ENCODE peak calls at places on chromosomes 4 and X, in six cellular contexts. Q is A549, S is SK-N-SH, B is mammary epithelial cell, A is GM23248, E is HCT116. Z is an unnamed sample.

GRCh38 chr4:26566027-26566578 is 17.8 kb upstream of the TBC1D19 start:
- DNase-seq in S (no peak), Q (no peak), E (no peak), A (no peak), B (no peak), Z (no peak)

GRCh38 chr4:53189011-53189410 is 176.8 kb downstream of the SCFD2 start:
- DNase-seq in B (peak), S (no peak), E (no peak), Q (no peak), A (peak), Z (no peak)

GRCh38 chr4:84638092-84638491 is 55.2 kb downstream of the CDS1 start:
- DNase-seq in E (no peak), Q (no peak), A (no peak), S (no peak), B (no peak), Z (no peak)

GRCh38 chr4:38574559-38575333 is 89.3 kb upstream of the KLF3 start:
- DNase-seq in Q (no peak), S (no peak), E (no peak), A (peak), B (no peak), Z (no peak)

GRCh38 chr4:159016527-159017137 is 86.2 kb upstream of the RAPGEF2 start:
- DNase-seq in S (peak), B (no peak), Q (no peak), A (no peak), E (no peak), Z (peak)

GRCh38 chrX:100615015-100615414 is 21.6 kb downstream of the TSPAN6 start:
- DNase-seq in Q (peak), S (peak), A (peak), E (peak), B (peak), Z (peak)

GRCh38 chrX:145727476-145727875 is 90.2 kb upstream of the SLITRK2 start:
- DNase-seq in B (no peak), A (no peak), E (no peak), Q (no peak), S (no peak), Z (no peak)

GRCh38 chrX:43676960-43677582 is 21.0 kb downstream of the MAOA start:
- DNase-seq in A (no peak), E (no peak), Q (no peak), B (peak), S (peak), Z (no peak)

GRCh38 chr4:74789518-74789917 is 4.8 kb downstream of the BTC start:
- DNase-seq in Q (no peak), E (no peak), A (no peak), S (no peak), B (no peak), Z (no peak)

GRCh38 chr4:65653740-65654361 is 16.4 kb downstream of the EPHA5 start:
- DNase-seq in S (no peak), E (no peak), B (no peak), Q (no peak), A (no peak), Z (no peak)

GRCh38 chrX:124895947-124896346 is 423.7 kb upstream of the TEX13C start:
- DNase-seq in A (no peak), E (no peak), B (no peak), S (no peak), Q (no peak), Z (no peak)

GRCh38 chrX:49233887-49234555 is 881 bp upstream of the CACNA1F start:
- DNase-seq in Q (no peak), A (peak), B (no peak), E (no peak), S (no peak), Z (no peak)

GRCh38 chr4:124941267-124941666 is 228.7 kb upstream of the ANKRD50 start:
- DNase-seq in Q (no peak), B (peak), E (peak), S (no peak), A (peak), Z (no peak)

GRCh38 chr4:148774134-148774533 is 331.9 kb upstream of the NR3C2 start:
- DNase-seq in A (no peak), B (no peak), S (no peak), Q (no peak), E (no peak), Z (no peak)

GRCh38 chrX:130482871-130483270 is 81.1 kb downstream of the RBMX2 start:
- DNase-seq in Q (no peak), A (no peak), B (no peak), E (no peak), S (no peak), Z (no peak)

GRCh38 chr4:6427439-6428090 is 44.8 kb downstream of the PPP2R2C start:
- DNase-seq in B (no peak), E (no peak), Q (no peak), A (no peak), S (no peak), Z (no peak)
- H3K27ac ChIP-seq in B (no peak), E (no peak), Q (no peak), A (no peak), S (no peak), Z (no peak)

DNA sequence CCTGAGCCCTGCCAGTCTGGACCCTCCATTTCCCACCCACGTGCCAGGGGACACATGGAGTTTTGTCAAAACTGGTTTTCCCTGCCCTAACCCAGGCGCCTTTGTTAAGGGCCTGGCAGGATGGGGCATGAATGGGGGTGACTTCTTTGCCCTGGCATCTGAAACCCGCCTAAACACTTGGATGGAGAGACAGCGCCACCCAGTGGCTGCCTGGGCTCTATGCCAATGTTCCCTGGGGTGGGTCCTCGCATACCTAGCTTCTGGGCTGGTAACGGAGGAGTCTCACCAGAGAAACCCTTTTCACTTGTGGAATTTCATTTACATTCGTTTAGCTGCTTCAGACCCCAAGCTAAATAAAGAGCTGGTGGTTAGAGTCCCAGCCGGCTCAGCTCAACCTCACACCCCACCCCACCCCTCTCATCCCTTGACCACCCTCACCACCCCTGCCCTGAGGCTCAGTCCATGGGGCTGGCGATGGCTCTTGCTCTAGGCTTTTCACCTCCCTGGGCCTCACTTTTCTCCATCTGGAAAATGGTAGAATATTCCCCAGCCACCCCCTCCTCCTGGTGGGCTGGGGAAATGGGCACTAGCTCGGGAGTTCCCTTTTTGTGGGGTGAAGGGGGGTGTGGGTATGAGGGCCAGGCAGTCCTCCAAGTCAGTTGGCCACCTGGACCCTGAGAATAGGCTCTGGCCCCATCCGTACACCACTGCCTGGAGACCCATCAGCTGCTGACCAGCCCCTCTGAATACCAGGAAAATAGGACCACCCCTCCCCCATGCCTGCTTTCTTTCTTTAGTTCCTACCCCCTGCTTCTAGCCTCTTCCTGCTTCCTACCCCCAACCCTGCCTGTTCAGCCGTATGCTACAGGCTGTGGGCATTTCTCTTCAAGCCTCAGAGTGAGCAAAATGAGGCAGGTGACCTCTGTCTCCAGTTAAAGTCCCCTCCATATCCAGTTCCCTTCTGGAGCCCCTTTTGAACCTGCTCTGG is 57.1 kb upstream of the PJA1 start:
- DNase-seq in Q (peak), A (peak), S (peak), B (peak), E (peak), Z (peak)
- H3K4me2 ChIP-seq in Q (no peak), A (no peak), S (no peak), B (no peak), E (no peak), Z (no peak)

GRCh38 chr4:77566148-77566547 is 39.5 kb upstream of the CXCL13 start:
- DNase-seq in Q (no peak), S (no peak), E (no peak), B (no peak), A (no peak), Z (no peak)

GRCh38 chr4:77560170-77560569 is 45.5 kb upstream of the CXCL13 start:
- DNase-seq in E (no peak), B (no peak), A (no peak), Q (no peak), S (no peak), Z (no peak)

GRCh38 chr4:77564231-77564630 is 41.4 kb upstream of the CXCL13 start:
- DNase-seq in A (no peak), Q (no peak), S (no peak), E (no peak), B (no peak), Z (no peak)
- H3K27ac ChIP-seq in A (no peak), Q (no peak), S (no peak), E (no peak), B (no peak), Z (no peak)

DNA sequence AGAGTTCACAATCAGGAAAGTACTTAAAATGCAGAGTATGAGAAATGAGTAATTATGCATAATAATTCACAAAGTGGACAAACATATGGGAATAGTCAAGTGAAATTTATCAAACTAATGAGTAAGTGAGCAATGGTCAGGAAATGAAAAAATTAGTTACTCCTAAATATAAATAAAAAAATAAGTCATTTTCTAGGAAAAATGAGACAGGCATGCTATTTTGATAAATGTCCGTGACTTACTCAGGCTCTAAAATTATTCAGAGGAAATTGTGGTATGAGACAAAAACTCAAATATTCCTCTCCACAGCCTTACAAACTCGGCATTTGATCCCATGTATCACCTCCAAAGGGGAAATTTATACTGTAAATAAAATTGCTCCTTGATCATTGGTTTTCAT is 181.2 kb downstream of the COX18 start:
- DNase-seq in S (no peak), B (no peak), A (no peak), E (no peak), Q (no peak), Z (no peak)
- H3K4me2 ChIP-seq in S (no peak), B (no peak), A (peak), E (no peak), Q (no peak), Z (no peak)

Z was measured in MM.1S.